ENCODE peak calls at places on chromosomes 3 and 15, in five cellular contexts. G is A549, S is fibroblast of pulmonary artery, M is endodermal cell, P is HL-60. T is an unnamed sample.

GRCh38 chr3:133836497-133837158 is 31.0 kb downstream of the SRPRB start:
- DNase-seq in G (no peak), S (no peak), M (peak; percentile 30), P (no peak), T (no peak)

GRCh38 chr3:158725348-158725966 is 6.8 kb downstream of the RARRES1 start:
- DNase-seq in G (peak; percentile 83), S (peak; percentile 93), M (peak; percentile 27), P (no peak), T (no peak)

GRCh38 chr3:30578986-30579579 is 27.3 kb upstream of the TGFBR2 start:
- DNase-seq in G (no peak), S (no peak), M (no peak), P (no peak), T (no peak)

GRCh38 chr3:157373783-157374182 is 62.9 kb upstream of the PTX3 start:
- DNase-seq in G (no peak), S (peak; percentile 48), M (peak; percentile 72), P (no peak), T (no peak)

GRCh38 chr3:170726976-170727661 is 141.2 kb upstream of the SLC7A14 start:
- DNase-seq in G (peak; percentile 42), S (peak; percentile 91), M (no peak), P (no peak), T (no peak)

GRCh38 chr3:190586631-190587000 is 72.7 kb downstream of the IL1RAP start:
- DNase-seq in G (peak; percentile 51), S (peak; percentile 62), M (no peak), P (no peak), T (no peak)

GRCh38 chr3:84965141-84965540 is 6.4 kb downstream of the CADM2 start:
- DNase-seq in G (peak; percentile 57), S (peak; percentile 0), M (peak; percentile 91), P (no peak), T (peak; percentile 70)

GRCh38 chr3:37671926-37672325 is 189.8 kb upstream of the CTDSPL start:
- DNase-seq in G (no peak), S (no peak), M (no peak), P (no peak), T (no peak)

GRCh38 chr3:37216597-37217097 is 42.3 kb upstream of the LRRFIP2 start:
- DNase-seq in G (no peak), S (no peak), M (no peak), P (no peak), T (no peak)

GRCh38 chr15:44726568-44727461 is 9.5 kb upstream of the TRIM69 start:
- DNase-seq in G (peak; percentile 78), S (peak; percentile 93), M (peak; percentile 71), P (peak; percentile 89), T (peak; percentile 8)

GRCh38 chr3:157921767-157922166 is 184.5 kb downstream of the SHOX2 start:
- DNase-seq in G (no peak), S (no peak), M (no peak), P (no peak), T (no peak)

GRCh38 chr3:142973217-142974009 is 9.9 kb upstream of the PAQR9 start:
- DNase-seq in G (no peak), S (no peak), M (no peak), P (no peak), T (no peak)

GRCh38 chr3:31356941-31357340 is 175.8 kb upstream of the STT3B start:
- DNase-seq in G (peak; percentile 30), S (peak; percentile 31), M (peak; percentile 55), P (peak; percentile 25), T (no peak)

GRCh38 chr15:77039217-77039533 is 31.7 kb downstream of the TSPAN3 start:
- DNase-seq in G (no peak), S (no peak), M (no peak), P (no peak), T (no peak)

GRCh38 chr15:70274255-70274654 is 176.5 kb upstream of the TLE3 start:
- DNase-seq in G (no peak), S (no peak), M (no peak), P (no peak), T (no peak)

GRCh38 chr15:74626752-74627692 is 11.4 kb downstream of the CLK3 start:
- DNase-seq in G (no peak), S (no peak), M (no peak), P (peak; percentile 30), T (no peak)

GRCh38 chr3:48473617-48473952 is 27.0 kb downstream of the ATRIP start:
- DNase-seq in G (no peak), S (no peak), M (no peak), P (no peak), T (no peak)

GRCh38 chr3:113084777-113085176 is 94.0 kb downstream of the GTPBP8 start:
- DNase-seq in G (no peak), S (peak; percentile 70), M (no peak), P (no peak), T (no peak)

GRCh38 chr3:157201648-157202278 is 41.8 kb upstream of the CCNL1 start:
- DNase-seq in G (peak; percentile 33), S (peak; percentile 71), M (no peak), P (no peak), T (peak; percentile 28)

GRCh38 chr3:185317674-185318073 is 45.3 kb upstream of the MAP3K13 start:
- DNase-seq in G (peak; percentile 46), S (peak; percentile 28), M (no peak), P (no peak), T (no peak)

GRCh38 chr3:192482809-192483208 is 244.5 kb downstream of the FGF12 start:
- DNase-seq in G (no peak), S (peak; percentile 37), M (no peak), P (no peak), T (no peak)

GRCh38 chr3:98110191-98110908 is 20.2 kb upstream of the OR5H1 start:
- DNase-seq in G (no peak), S (no peak), M (no peak), P (no peak), T (no peak)

GRCh38 chr15:61441901-61442300 is 212.8 kb upstream of the RORA start:
- DNase-seq in G (no peak), S (no peak), M (no peak), P (no peak), T (no peak)

GRCh38 chr3:59540241-59540640 is 490.4 kb upstream of the CFAP20DC start:
- DNase-seq in G (no peak), S (peak; percentile 7), M (no peak), P (no peak), T (no peak)

GRCh38 chr15:80109388-80109787 is 43.4 kb upstream of the FAH start:
- DNase-seq in G (no peak), S (no peak), M (no peak), P (no peak), T (no peak)

GRCh38 chr3:182027366-182027765 is 315.6 kb downstream of the SOX2 start:
- DNase-seq in G (no peak), S (no peak), M (no peak), P (no peak), T (no peak)

GRCh38 chr3:129015388-129016105 is 14.4 kb downstream of the EFCC1 start:
- DNase-seq in G (no peak), S (peak; percentile 20), M (no peak), P (peak; percentile 20), T (no peak)

GRCh38 chr3:125148836-125149235 is 63.7 kb downstream of the SLC12A8 start:
- DNase-seq in G (no peak), S (no peak), M (peak; percentile 60), P (no peak), T (no peak)

GRCh38 chr15:42749266-42749665 is 12.3 kb upstream of the CDAN1 start:
- DNase-seq in G (no peak), S (no peak), M (no peak), P (no peak), T (no peak)

GRCh38 chr3:22361465-22361864 is 610.5 kb upstream of the ZNF385D start:
- DNase-seq in G (no peak), S (peak; percentile 7), M (no peak), P (no peak), T (no peak)

DNA sequence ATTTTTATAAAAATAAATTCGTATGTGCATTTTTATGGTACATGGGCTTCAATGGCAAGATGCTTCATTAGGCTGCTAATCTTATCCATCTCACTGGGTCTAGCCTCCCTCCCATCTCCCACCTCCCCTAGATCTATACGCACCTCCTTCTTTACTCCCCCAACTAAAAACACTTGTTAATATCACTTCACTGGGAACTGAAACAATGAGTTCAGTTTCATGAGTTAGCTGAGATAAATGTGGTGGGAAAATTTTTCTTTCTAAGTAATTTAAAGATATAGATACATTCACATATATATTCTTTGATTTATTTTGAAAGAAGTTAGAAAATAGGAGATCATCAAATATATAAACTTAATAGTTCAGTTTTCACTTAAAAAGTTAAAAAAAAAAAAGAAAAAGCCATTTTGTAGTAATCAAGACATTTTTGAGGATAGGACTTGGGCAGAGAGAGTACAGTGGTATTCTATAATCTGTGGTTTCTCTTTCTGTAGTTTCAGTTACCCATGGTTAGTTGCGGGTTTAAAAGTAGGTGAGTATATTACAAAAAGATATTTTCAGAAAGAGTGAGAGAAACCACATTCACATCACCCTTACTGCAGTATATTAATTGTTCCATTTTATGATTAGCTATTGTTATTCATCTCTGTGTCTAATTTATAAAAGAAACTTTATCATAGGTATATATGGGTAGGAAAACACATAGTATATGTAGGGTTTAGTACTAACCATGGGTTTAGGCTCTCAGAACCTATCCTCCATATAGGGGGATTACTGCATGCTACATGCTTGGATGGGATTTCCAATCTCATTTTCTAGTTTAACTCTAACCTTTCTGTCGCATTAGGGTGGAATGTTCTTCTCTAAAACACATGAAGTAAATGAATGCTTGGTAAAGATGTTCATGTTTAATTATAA is 316.0 kb upstream of the CBLB start:
- DNase-seq in G (no peak), S (no peak), M (no peak), P (no peak), T (no peak)
- H3K4me3 ChIP-seq in G (no peak overlapping the region), S (no peak overlapping the region), M (no peak overlapping the region), P (no peak overlapping the region), T (no peak overlapping the region)

GRCh38 chr3:79419222-79419621 is 348.6 kb downstream of the ROBO1 start:
- DNase-seq in G (no peak), S (peak; percentile 43), M (no peak), P (no peak), T (no peak)

GRCh38 chr3:79410617-79411016 is 357.2 kb downstream of the ROBO1 start:
- DNase-seq in G (no peak), S (no peak), M (no peak), P (no peak), T (no peak)

GRCh38 chr3:79414821-79415220 is 353.0 kb downstream of the ROBO1 start:
- DNase-seq in G (no peak), S (peak; percentile 78), M (no peak), P (no peak), T (no peak)

GRCh38 chr3:79414035-79414434 is 353.8 kb downstream of the ROBO1 start:
- DNase-seq in G (no peak), S (no peak), M (no peak), P (no peak), T (no peak)

GRCh38 chr3:79415351-79415750 is 352.4 kb downstream of the ROBO1 start:
- DNase-seq in G (no peak), S (peak; percentile 19), M (no peak), P (no peak), T (no peak)
- H3K4me3 ChIP-seq in G (no peak overlapping the region), S (no peak overlapping the region), M (no peak overlapping the region), P (no peak overlapping the region), T (no peak overlapping the region)

GRCh38 chr3:136750209-136750921 is 1.8 kb downstream of the STAG1 start:
- DNase-seq in G (peak; percentile 7), S (peak; percentile 19), M (no peak), P (peak; percentile 24), T (no peak)
- H3K4me3 ChIP-seq in G (peak overlapping the region; percentile 57), S (peak overlapping the region; percentile 75), M (peak overlapping the region; percentile 90), P (peak overlapping the region; percentile 66), T (peak overlapping the region; percentile 74)

DNA sequence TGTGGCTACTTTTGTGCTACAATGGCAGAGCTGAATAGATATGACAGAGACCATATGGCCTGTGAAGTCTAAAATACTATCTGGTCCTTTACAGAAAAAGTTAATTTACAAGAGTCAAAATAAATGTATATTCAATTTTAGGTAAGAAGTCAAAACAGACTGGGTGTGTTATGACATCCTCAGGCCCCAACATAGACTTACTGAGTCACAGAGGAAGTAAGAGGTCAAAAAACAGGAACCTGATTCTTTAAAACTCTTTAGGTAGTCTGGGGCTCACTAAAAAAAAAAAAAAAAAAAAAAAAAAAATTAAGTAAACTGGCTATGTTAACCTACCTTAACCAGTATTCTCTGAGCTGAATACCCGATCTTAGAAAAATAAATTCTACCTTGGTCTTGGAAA is 13.1 kb downstream of the DNAAF4 start:
- DNase-seq in G (no peak), S (no peak), M (no peak), P (peak; percentile 74), T (no peak)
- H3K4me3 ChIP-seq in G (no peak overlapping the region), S (no peak overlapping the region), M (no peak overlapping the region), P (no peak overlapping the region), T (no peak overlapping the region)

T was measured in H7.